ENCODE peak calls at places on chromosomes 12 and 14, in nine cellular contexts. H is GM12891, K is HepG2, G is stomach, O is GM12878, F is GM12892, Q is HCT116, J is prostate gland, S is K562. X is an unnamed sample.

GRCh38 chr12:101670007-101670671 is 27.3 kb upstream of the CHPT1 start:
- DNase-seq in G (no peak), H (no peak), Q (peak; percentile 62), J (no peak), K (peak; percentile 66), F (no peak), O (no peak), S (peak; percentile 59), X (no peak)

GRCh38 chr12:33663000-33663654 is 223.5 kb upstream of the SYT10 start:
- DNase-seq in J (no peak), F (no peak), G (no peak), K (no peak), Q (no peak), O (no peak), S (peak; percentile 23), H (no peak), X (no peak)

GRCh38 chr12:118055865-118056773 is 4.9 kb downstream of the WSB2 start:
- DNase-seq in Q (no peak), J (peak; percentile 34), F (no peak), S (no peak), G (peak; percentile 63), O (no peak), H (no peak), K (peak; percentile 84), X (no peak)

GRCh38 chr14:101369916-101370592 is 191.2 kb upstream of the DIO3 start:
- DNase-seq in O (no peak), G (no peak), K (no peak), H (no peak), F (no peak), J (no peak), S (no peak), Q (no peak), X (peak; percentile 12)

GRCh38 chr12:130162267-130162666 is at the start of gene FZD10:
- DNase-seq in F (no peak), O (no peak), J (peak; percentile 75), K (no peak), G (no peak), Q (no peak), H (no peak), S (no peak), X (no peak)

GRCh38 chr12:23204933-23205778 is 580.2 kb downstream of the ETNK1 start:
- DNase-seq in Q (peak; percentile 6), G (no peak), K (peak; percentile 54), F (peak; percentile 5), H (peak; percentile 5), O (peak; percentile 27), S (peak; percentile 56), J (no peak), X (no peak)

GRCh38 chr14:93032301-93032929 is 83.3 kb downstream of the ITPK1 start:
- DNase-seq in G (no peak), H (no peak), S (no peak), K (no peak), F (no peak), J (no peak), Q (no peak), O (no peak), X (no peak)

GRCh38 chr12:48525332-48525731 is at the start of gene OR8S1:
- DNase-seq in S (no peak), O (no peak), Q (no peak), K (no peak), H (no peak), F (no peak), G (no peak), J (no peak), X (no peak)

GRCh38 chr14:94599656-94600004 is 12.6 kb upstream of the SERPINA3 start:
- DNase-seq in K (no peak), Q (no peak), S (no peak), O (no peak), J (no peak), G (no peak), F (no peak), H (no peak), X (no peak)

GRCh38 chr12:8080131-8080530 is 1.9 kb upstream of the NECAP1 start:
- DNase-seq in O (no peak), G (no peak), H (no peak), F (no peak), K (no peak), Q (no peak), J (no peak), S (peak; percentile 23), X (no peak)

GRCh38 chr14:101062065-101062450 is 158.5 kb upstream of the RTL1 start:
- DNase-seq in O (no peak), H (no peak), F (no peak), G (no peak), S (no peak), Q (no peak), K (no peak), J (no peak), X (peak; percentile 12)

GRCh38 chr14:74546416-74546815 is 52.9 kb downstream of the ISCA2 start:
- DNase-seq in H (no peak), S (no peak), J (no peak), F (no peak), O (no peak), Q (no peak), G (no peak), K (no peak), X (no peak)

GRCh38 chr14:100246136-100246535 is 7.2 kb downstream of the YY1 start:
- DNase-seq in S (no peak), K (no peak), Q (no peak), J (no peak), G (no peak), O (no peak), F (no peak), H (no peak), X (no peak)

GRCh38 chr12:79688376-79689040 is 2.3 kb downstream of the PAWR start:
- DNase-seq in J (no peak), O (no peak), K (no peak), S (no peak), Q (no peak), F (no peak), G (no peak), H (peak; percentile 11), X (no peak)

GRCh38 chr12:22935501-22935900 is 310.5 kb downstream of the ETNK1 start:
- DNase-seq in S (no peak), F (no peak), O (no peak), G (no peak), Q (no peak), J (no peak), K (no peak), H (no peak), X (no peak)

GRCh38 chr12:104488383-104488782 is 31.6 kb downstream of the CHST11 start:
- DNase-seq in H (no peak), K (no peak), F (no peak), J (no peak), Q (no peak), O (no peak), S (no peak), G (no peak), X (no peak)
- TF ChIP-seq POLR2AphosphoS5 in H (no peak), K (no peak), F (no peak), J (no peak), Q (no peak), O (no peak), S (no peak), G (no peak), X (no peak)

DNA sequence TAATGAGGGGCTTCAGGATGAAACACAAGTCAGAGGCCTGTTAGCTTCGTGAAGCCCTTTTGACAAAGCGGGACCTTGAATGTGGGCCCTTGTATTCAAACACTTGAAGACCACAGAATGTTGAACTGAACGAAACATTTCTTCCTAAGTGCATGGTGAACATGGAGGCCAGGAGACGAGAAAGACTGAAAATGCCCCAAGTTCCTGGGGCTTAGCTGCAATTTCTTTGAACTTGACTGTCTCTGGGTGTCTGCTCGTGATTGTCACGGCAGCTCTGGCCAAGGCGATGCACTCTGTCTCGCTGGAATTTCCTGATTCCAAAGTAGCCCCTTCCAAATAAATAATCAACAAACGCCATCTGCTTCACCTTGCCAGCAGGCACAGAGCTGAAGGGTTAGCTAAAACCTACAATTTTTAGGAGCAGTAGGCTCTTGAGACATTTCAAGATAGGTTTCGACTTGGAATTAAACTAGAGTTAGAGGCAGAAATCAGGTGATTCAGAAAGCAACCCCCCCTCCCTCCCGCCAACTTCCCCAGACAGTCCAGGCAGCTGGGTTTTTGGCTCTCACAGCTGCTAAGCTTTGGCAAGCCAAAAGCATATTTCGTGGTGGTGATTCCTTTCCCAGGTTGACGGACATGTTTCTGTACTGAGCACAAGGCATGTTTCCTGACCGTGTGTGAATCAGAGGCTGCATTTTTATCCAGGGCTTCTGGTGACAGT is 13.5 kb upstream of the IRF2BPL start:
- DNase-seq in K (no peak), Q (no peak), H (no peak), S (no peak), O (no peak), F (no peak), J (peak; percentile 68), G (peak; percentile 52), X (peak; percentile 86)
- TF ChIP-seq POLR2AphosphoS5 in K (no peak), Q (no peak), H (no peak), S (no peak), O (no peak), F (no peak), J (peak; percentile 63), G (peak; percentile 46), X (peak; percentile 55)

DNA sequence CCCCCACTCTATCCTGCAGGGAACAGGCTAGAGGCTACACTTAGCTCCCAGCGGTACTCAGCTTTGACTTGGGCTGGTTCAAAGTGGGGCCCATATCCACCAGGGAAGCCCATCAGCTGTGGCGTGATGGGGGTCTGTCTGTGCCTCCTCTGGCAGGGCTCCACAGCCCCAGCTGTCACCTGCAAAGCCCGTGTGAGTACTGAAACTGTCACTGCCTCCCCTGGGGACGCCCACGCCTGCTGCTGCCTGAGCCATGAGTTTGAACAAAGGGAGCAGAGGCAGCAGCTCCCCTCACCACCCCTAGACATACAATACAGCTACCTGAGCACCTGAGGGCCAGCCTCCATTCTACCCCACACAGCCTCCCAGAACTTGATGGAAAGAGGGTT is 5.0 kb downstream of the REM2 start:
- DNase-seq in K (no peak), G (no peak), S (no peak), J (no peak), F (no peak), O (peak; percentile 53), H (no peak), Q (no peak), X (no peak)
- TF ChIP-seq POLR2AphosphoS5 in K (no peak), G (no peak), S (no peak), J (no peak), F (no peak), O (no peak), H (peak; percentile 68), Q (no peak), X (no peak)

DNA sequence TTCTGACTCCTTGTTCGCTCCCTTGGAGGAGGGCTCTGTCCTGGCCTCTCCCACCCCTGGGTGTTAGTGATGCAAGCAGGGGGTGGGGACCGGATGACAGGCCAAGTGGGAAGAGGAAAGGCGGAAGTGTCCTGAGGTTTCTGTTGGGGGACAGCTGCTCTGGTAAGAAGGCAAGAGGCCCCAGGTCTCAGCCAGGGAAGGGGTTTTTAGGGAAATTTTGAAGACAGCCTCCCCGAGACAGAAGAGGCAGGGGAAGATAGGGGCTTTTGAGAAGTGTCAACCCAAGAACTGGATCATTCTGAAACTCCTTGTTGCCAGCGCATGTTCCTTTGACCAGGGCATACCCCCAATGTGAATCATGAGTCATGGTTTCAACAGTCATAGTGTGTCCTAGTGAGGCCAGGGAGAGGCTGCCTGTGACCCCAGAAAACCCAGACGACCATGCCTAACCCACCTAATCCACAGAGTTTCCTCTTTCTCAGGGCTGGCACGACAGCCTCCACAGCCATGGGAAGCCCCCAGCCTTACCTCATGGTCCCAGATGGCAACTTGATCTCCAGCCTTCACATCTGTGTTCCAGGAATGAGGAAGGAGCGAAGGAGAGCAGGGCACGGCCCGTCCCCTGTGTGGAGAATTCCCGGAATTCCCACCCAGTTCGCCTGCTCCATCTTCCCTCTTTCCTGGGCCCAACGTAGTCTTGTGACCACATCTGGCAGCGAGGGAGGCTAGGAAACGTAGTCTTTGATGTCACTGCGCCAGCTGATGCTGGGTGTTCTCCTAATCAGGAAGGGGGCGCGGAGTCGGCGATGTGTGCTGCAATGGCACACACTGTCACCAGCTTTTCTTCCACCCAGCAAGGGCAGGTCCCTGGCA is 4.9 kb upstream of the GPR132 start:
- DNase-seq in F (no peak), Q (no peak), K (no peak), H (peak; percentile 75), G (no peak), J (no peak), S (peak; percentile 47), O (peak; percentile 98), X (no peak)
- TF ChIP-seq POLR2AphosphoS5 in F (peak; percentile 28), Q (no peak), K (no peak), H (no peak), G (no peak), J (no peak), S (no peak), O (no peak), X (no peak)